ENCODE peak calls at places on chromosomes 4 and X, in eight cellular contexts. A, P, N, L, W, U, X and Z are unnamed samples.

GRCh38 chr4:56330691-56331090 is 56.6 kb downstream of the AASDH start:
- DNase-seq in X (no peak), L (peak), W (no peak), U (no peak), P (no peak), A (no peak), N (peak), Z (no peak)

GRCh38 chr4:89268572-89269180 is 38.9 kb downstream of the GPRIN3 start:
- DNase-seq in U (no peak), X (no peak), W (no peak), P (peak), A (no peak), L (no peak), N (no peak), Z (no peak)

GRCh38 chrX:70262952-70263567 is 3.1 kb upstream of the P2RY4 start:
- DNase-seq in L (peak), N (peak), X (peak), A (no peak), U (peak), W (no peak), P (no peak), Z (no peak)

GRCh38 chr4:169765845-169766244 is 8.1 kb upstream of the HPF1 start:
- DNase-seq in L (no peak), W (no peak), A (no peak), P (no peak), X (no peak), N (no peak), U (no peak), Z (no peak)

GRCh38 chr4:123479944-123480343 is 83.3 kb downstream of the SPRY1 start:
- DNase-seq in W (no peak), X (no peak), A (no peak), L (peak), P (no peak), N (peak), U (no peak), Z (no peak)

GRCh38 chrX:40849906-40850672 is 114.7 kb upstream of the MED14 start:
- DNase-seq in L (peak), P (no peak), W (no peak), N (no peak), X (no peak), U (no peak), A (no peak), Z (no peak)

GRCh38 chr4:107863850-107864371 is 39.2 kb downstream of the SGMS2 start:
- DNase-seq in L (no peak), N (peak), W (peak), A (no peak), P (no peak), U (peak), X (no peak), Z (no peak)

GRCh38 chrX:94831364-94831763 is 1157.4 kb downstream of the FAM133A start:
- DNase-seq in U (no peak), P (no peak), W (no peak), X (no peak), L (peak), A (no peak), N (peak), Z (no peak)

GRCh38 chr4:75101906-75102888 is 169.3 kb downstream of the PARM1 start:
- DNase-seq in L (no peak), X (no peak), U (no peak), W (no peak), N (no peak), P (no peak), A (no peak), Z (no peak)

GRCh38 chr4:41216294-41217019 is 2.1 kb upstream of the APBB2 start:
- DNase-seq in N (peak), P (peak), X (peak), L (peak), A (peak), U (peak), W (peak), Z (peak)
- TF ChIP-seq POLR2A in N (peak), P (no peak), X (peak), L (no peak), A (no peak), U (peak), W (no peak), Z (no peak)

GRCh38 chr4:8439914-8440490 is 521 bp downstream of the ACOX3 start:
- DNase-seq in W (no peak), N (peak), A (peak), U (peak), X (peak), P (peak), L (peak), Z (no peak)

GRCh38 chr4:8441499-8442091 is 1.0 kb downstream of the TRMT44 start:
- DNase-seq in X (no peak), U (no peak), N (no peak), L (no peak), A (no peak), W (no peak), P (no peak), Z (no peak)

GRCh38 chr4:8440491-8441311 is at the start of the genes ACOX3 and TRMT44:
- DNase-seq in U (peak), P (peak), A (peak), X (peak), N (peak), W (peak), L (peak), Z (peak)

GRCh38 chr4:8438743-8439142 is 1.8 kb downstream of the ACOX3 start:
- DNase-seq in W (no peak), A (no peak), X (no peak), L (no peak), U (no peak), N (no peak), P (no peak), Z (no peak)

DNA sequence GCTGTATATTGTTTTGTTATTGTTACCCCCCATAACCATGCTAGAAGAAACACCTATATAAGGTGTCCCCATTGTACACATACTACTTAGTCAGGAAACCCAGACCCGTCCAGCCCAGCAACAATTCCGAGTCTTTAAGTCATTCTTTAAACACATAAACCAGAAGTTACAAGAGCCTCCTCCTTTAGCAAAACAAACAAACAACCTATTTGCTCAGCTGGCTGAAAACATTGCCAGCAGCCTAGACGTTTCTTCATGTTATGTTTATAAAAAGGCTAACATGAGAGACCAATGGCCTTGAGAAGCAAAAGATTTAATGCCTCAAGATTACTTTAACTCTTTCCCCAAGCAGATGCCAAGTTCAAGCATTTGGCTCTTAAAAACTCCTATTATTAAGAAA is 1.4 kb downstream of the ACOX3 start:
- DNase-seq in W (no peak), X (no peak), L (no peak), P (no peak), N (no peak), U (no peak), A (no peak), Z (no peak)
- H3K4me3 ChIP-seq in W (no peak), X (peak), L (peak), P (no peak), N (peak), U (no peak), A (no peak), Z (peak)

DNA sequence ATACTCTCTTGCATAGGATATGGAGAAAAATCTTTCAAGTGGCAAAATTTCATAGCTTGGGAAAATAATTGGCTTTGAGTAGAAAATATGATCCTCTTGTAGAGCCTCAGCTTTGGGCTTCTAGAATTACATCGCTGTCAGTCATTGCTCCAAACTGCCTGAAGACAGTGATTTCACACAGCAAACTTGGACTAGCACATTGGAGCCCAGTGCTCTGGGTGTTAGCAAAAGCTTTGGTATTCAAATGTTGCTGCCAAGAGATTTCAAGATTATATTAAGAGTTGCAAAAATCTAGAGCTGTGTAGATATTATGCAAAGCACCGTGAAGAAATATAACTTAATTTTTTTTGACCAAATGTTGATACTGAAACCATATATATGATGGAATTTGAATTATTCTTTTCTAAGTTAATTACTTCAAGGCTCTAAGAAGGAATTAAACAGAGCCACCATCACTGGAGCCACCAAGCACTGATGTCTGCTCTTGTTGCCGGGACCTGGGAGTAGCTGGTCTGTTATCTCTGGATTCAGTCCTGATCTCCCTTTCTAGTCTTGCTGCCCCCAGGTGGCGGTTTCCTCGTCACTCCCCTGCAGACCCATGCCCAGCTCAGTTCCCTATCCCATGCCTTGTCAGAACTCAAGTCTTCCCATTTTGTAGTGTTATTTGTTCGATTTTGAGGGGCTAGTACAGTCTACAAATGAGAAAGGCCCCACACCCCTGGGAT is 260.7 kb upstream of the SFRP2 start:
- DNase-seq in N (peak), U (peak), A (no peak), W (no peak), P (peak), L (peak), X (no peak), Z (no peak)
- TF ChIP-seq CTCF in N (no peak), U (no peak), A (no peak), W (no peak), P (no peak), L (peak), X (no peak), Z (no peak)

GRCh38 chr4:106315968-106316772 is at the start of the genes AIMP1 and TBCK:
- DNase-seq in A (peak), W (peak), L (peak), N (peak), U (peak), P (peak), X (peak), Z (peak)
- TF ChIP-seq POLR2A in A (no peak), W (peak), L (peak), N (peak), U (peak), P (peak), X (peak), Z (peak)

DNA sequence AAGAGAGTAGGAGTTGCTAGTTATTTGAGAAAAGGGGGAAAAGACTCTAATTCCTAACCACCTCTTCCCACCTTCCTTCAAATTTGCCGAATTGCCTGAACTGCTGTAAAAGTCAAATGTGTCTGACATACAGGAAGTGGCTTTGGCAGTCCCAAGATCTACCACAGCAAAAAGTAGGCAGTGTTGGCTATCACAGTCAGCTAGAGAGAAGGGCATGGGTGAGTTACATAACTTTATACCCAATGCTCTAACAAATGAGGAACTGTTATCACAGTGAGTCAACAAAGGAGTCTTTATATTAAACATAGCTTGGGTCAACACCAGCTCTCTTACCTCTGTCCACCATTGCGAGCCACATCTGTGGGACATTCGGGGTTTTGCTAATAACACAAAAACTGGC is 2.4 kb upstream of the MBNL3 start:
- DNase-seq in X (no peak), W (no peak), N (peak), A (no peak), P (peak), L (peak), U (peak), Z (no peak)
- H3K4me3 ChIP-seq in X (peak), W (no peak), N (no peak), A (no peak), P (no peak), L (peak), U (no peak), Z (no peak)

GRCh38 chrX:123172874-123173273 is 11.2 kb upstream of the GRIA3 start:
- DNase-seq in P (no peak), W (no peak), L (no peak), U (no peak), A (no peak), N (no peak), X (no peak), Z (no peak)
- TF ChIP-seq CTCF in P (no peak), W (no peak), L (no peak), U (no peak), A (no peak), N (no peak), X (no peak), Z (no peak)

GRCh38 chr4:8142556-8142955 is 16.1 kb downstream of the ABLIM2 start:
- DNase-seq in P (no peak), W (no peak), X (no peak), A (no peak), U (no peak), L (no peak), N (no peak), Z (no peak)

GRCh38 chr4:8141935-8142334 is 16.7 kb downstream of the ABLIM2 start:
- DNase-seq in A (no peak), W (no peak), P (no peak), U (no peak), N (no peak), L (no peak), X (no peak), Z (no peak)

GRCh38 chr4:8143392-8144140 is 15.0 kb downstream of the ABLIM2 start:
- DNase-seq in W (no peak), X (no peak), P (no peak), A (no peak), L (no peak), N (peak), U (no peak), Z (no peak)

GRCh38 chr4:8146158-8146557 is 12.5 kb downstream of the ABLIM2 start:
- DNase-seq in N (no peak), W (no peak), L (no peak), U (no peak), P (no peak), A (no peak), X (no peak), Z (no peak)

DNA sequence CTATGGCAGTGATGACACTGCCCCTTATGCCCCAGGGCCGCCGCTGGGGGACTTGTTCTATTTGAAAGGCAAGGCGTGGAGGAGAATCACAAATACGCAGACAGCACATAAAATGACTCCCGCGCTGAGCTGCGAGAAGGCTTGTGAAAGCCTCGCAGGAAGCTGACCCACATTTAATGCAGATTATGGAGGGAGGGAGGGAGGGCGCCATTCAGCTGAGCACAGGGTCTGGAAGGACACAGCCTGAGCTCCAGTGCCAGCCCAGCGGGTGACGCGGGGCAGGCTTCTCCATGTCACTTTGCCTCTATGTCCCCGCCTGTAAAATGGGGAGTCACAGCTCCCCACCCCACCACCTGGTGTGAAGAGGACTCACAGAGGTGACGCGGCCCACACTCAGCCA is 14.3 kb downstream of the ABLIM2 start:
- DNase-seq in N (no peak), U (no peak), X (peak), L (peak), W (no peak), A (no peak), P (no peak), Z (no peak)
- TF ChIP-seq POLR2A in N (no peak), U (no peak), X (no peak), L (no peak), W (no peak), A (no peak), P (no peak), Z (no peak)